ENCODE peak calls at places on chromosomes 6 and 20, in seven cellular contexts. D is bronchial epithelial cell, F is thoracic aorta, B is tibial nerve, V is AG10803, Y is GM20000, O is NB4. Q is an unnamed sample.

GRCh38 chr20:44008806-44009678 is 94.4 kb downstream of the TOX2 start:
- DNase-seq in D (peak), F (no peak), B (no peak), V (no peak), Y (no peak), O (no peak), Q (no peak)

GRCh38 chr6:15255481-15256414 is 9.9 kb downstream of the JARID2 start:
- DNase-seq in D (peak), F (no peak), B (no peak), V (no peak), Y (no peak), O (no peak), Q (no peak)

GRCh38 chr6:136647363-136647763 is 97.1 kb upstream of the MAP7 start:
- DNase-seq in D (peak), F (no peak), B (no peak), V (peak), Y (peak), O (peak), Q (no peak)

GRCh38 chr6:95094751-95095150 is 482.6 kb upstream of the MANEA start:
- DNase-seq in D (peak), F (no peak), B (no peak), V (peak), Y (no peak), O (no peak), Q (no peak)

GRCh38 chr6:107246972-107247615 is 131.8 kb upstream of the BEND3 start:
- DNase-seq in D (peak), F (no peak), B (no peak), V (no peak), Y (no peak), O (no peak), Q (no peak)

GRCh38 chr6:166658115-166658791 is 31.2 kb upstream of the RPS6KA2 start:
- DNase-seq in D (no peak), F (no peak), B (no peak), V (no peak), Y (no peak), O (no peak), Q (peak)

GRCh38 chr20:12203981-12204380 is 286.3 kb downstream of the BTBD3 start:
- DNase-seq in D (no peak), F (no peak), B (no peak), V (no peak), Y (no peak), O (no peak), Q (no peak)

GRCh38 chr20:15396900-15397299 is 1059.5 kb upstream of the FLRT3 start:
- DNase-seq in D (no peak), F (no peak), B (no peak), V (no peak), Y (no peak), O (no peak), Q (no peak)

GRCh38 chr6:13825871-13826270 is 11.5 kb upstream of the MCUR1 start:
- DNase-seq in D (no peak), F (no peak), B (no peak), V (no peak), Y (no peak), O (no peak), Q (no peak)

GRCh38 chr6:3797231-3798200 is 46.0 kb upstream of the PXDC1 start:
- DNase-seq in D (peak), F (no peak), B (no peak), V (peak), Y (no peak), O (no peak), Q (no peak)

GRCh38 chr6:94736231-94736630 is 841.1 kb upstream of the MANEA start:
- DNase-seq in D (no peak), F (no peak), B (no peak), V (no peak), Y (no peak), O (no peak), Q (no peak)

GRCh38 chr6:124190256-124190655 is 386.6 kb downstream of the NKAIN2 start:
- DNase-seq in D (no peak), F (no peak), B (no peak), V (no peak), Y (no peak), O (no peak), Q (no peak)

GRCh38 chr6:3516094-3516493 is 59.2 kb upstream of the SLC22A23 start:
- DNase-seq in D (peak), F (no peak), B (no peak), V (no peak), Y (no peak), O (no peak), Q (no peak)

DNA sequence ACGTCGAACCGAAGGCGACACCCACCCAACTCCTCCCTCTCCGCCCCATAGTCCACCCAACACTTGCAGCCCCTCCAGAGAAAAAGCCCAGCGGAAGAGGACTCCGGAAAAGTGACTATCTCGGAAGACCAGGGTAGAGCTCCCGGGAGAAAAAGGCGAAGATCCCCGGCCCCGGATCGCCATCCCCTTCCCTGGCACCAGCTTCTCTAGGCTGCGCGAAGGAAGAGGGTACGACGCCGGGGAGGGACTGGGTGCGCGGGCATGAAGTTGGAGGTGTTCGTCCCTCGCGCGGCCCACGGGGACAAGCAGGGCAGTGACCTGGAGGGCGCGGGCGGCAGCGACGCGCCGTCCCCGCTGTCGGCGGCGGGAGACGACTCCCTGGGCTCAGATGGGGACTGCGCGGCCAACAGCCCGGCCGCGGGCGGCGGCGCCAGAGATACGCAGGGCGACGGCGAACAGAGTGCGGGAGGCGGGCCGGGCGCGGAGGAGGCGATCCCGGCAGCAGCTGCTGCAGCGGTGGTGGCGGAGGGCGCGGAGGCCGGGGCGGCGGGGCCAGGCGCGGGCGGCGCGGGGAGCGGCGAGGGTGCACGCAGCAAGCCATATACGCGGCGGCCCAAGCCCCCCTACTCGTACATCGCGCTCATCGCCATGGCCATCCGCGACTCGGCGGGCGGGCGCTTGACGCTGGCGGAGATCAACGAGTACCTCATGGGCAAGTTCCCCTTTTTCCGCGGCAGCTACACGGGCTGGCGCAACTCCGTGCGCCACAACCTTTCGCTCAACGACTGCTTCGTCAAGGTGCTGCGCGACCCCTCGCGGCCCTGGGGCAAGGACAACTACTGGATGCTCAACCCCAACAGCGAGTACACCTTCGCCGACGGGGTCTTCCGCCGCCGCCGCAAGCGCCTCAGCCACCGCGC is 806 bp downstream of the FOXQ1 start:
- DNase-seq in D (no peak), F (no peak), B (no peak), V (no peak), Y (peak), O (peak), Q (no peak)
- TF ChIP-seq CTCF in D (no peak), F (no peak), B (no peak), V (no peak), Y (no peak), O (no peak), Q (no peak)

GRCh38 chr20:64223526-64224067 is 32.0 kb upstream of the PCMTD2 start:
- DNase-seq in D (peak), F (no peak), B (no peak), V (peak), Y (no peak), O (no peak), Q (no peak)

GRCh38 chr20:64222851-64223525 is 32.6 kb upstream of the PCMTD2 start:
- DNase-seq in D (no peak), F (no peak), B (no peak), V (no peak), Y (no peak), O (no peak), Q (no peak)

GRCh38 chr20:64225828-64226598 is 29.5 kb upstream of the PCMTD2 start:
- DNase-seq in D (no peak), F (no peak), B (no peak), V (no peak), Y (no peak), O (no peak), Q (no peak)

GRCh38 chr20:64225166-64225595 is 30.4 kb upstream of the PCMTD2 start:
- DNase-seq in D (no peak), F (no peak), B (no peak), V (no peak), Y (no peak), O (no peak), Q (no peak)

GRCh38 chr20:64224344-64225165 is 31.0 kb upstream of the PCMTD2 start:
- DNase-seq in D (peak), F (no peak), B (no peak), V (peak), Y (no peak), O (no peak), Q (no peak)
- TF ChIP-seq CTCF in D (no peak), F (no peak), B (no peak), V (peak), Y (no peak), O (no peak), Q (no peak)

GRCh38 chr6:133895573-133896343 is 6.8 kb downstream of the TCF21 start:
- DNase-seq in D (no peak), F (no peak), B (no peak), V (peak), Y (no peak), O (no peak), Q (no peak)
- TF ChIP-seq CTCF in D (no peak), F (no peak), B (no peak), V (peak), Y (no peak), O (no peak), Q (no peak)

DNA sequence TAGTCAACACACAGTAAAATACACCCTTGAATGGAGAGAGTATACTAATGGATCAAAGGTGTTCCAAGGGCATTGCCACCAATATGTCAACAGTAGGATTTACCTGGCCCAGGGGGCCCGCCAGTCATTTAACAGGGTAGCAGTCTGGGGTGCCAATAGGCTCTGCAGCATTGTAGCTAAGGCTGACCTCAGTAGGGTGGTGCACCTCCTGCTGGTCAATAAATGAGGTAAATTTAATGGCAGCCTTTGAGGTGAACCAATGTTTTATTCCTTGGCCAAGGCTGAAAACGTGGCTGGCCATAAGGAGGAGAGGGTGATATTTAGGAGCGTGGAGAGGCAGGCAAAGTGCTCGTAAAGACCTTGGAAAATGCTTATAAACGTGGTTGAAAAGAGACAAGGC is 147.2 kb downstream of the RPS12 start:
- DNase-seq in D (no peak), F (no peak), B (no peak), V (no peak), Y (peak), O (peak), Q (no peak)
- TF ChIP-seq CTCF in D (peak), F (no peak), B (no peak), V (peak), Y (peak), O (peak), Q (no peak)

GRCh38 chr6:73941892-73942291 is 245.9 kb downstream of the CD109 start:
- DNase-seq in D (no peak), F (no peak), B (no peak), V (no peak), Y (no peak), O (no peak), Q (no peak)

GRCh38 chr6:73943930-73944652 is 248.1 kb downstream of the CD109 start:
- DNase-seq in D (no peak), F (no peak), B (no peak), V (peak), Y (no peak), O (no peak), Q (no peak)

GRCh38 chr6:73943401-73943800 is 247.4 kb downstream of the CD109 start:
- DNase-seq in D (peak), F (no peak), B (no peak), V (peak), Y (no peak), O (no peak), Q (no peak)

GRCh38 chr6:73937805-73938204 is 241.8 kb downstream of the CD109 start:
- DNase-seq in D (no peak), F (no peak), B (no peak), V (no peak), Y (no peak), O (no peak), Q (no peak)

DNA sequence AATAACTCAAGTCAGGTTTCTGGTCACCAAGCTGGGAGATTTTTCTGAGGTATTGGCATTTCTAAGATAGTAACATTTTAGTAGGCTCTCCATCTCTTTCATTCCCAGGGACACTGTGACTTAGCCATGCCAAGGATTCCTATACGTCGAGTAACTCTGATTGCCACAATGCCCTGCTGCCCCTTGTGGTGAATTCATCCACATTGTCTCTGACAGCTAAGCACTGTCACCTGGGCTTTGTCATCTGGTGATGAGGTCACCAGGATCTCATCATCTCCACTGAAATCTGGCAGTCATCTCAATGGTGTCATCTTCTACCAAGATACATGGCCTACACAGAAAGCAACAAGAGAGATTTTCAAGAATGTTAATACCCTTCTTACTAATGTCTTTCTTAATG is 246.6 kb downstream of the CD109 start:
- DNase-seq in D (peak), F (no peak), B (no peak), V (peak), Y (no peak), O (peak), Q (no peak)
- TF ChIP-seq CTCF in D (peak), F (no peak), B (no peak), V (peak), Y (no peak), O (no peak), Q (no peak)

GRCh38 chr6:84228198-84228543 is 728 bp upstream of the CEP162 start:
- DNase-seq in D (no peak), F (no peak), B (no peak), V (no peak), Y (no peak), O (no peak), Q (no peak)
- TF ChIP-seq CTCF in D (no peak), F (no peak), B (no peak), V (no peak), Y (no peak), O (no peak), Q (no peak)

GRCh38 chr6:98821739-98822405 is 12.5 kb upstream of the POU3F2 start:
- DNase-seq in D (no peak), F (no peak), B (no peak), V (no peak), Y (no peak), O (no peak), Q (no peak)
- TF ChIP-seq CTCF in D (no peak), F (no peak), B (no peak), V (no peak), Y (no peak), O (no peak), Q (no peak)